ENCODE peak calls at places on chromosomes 7 and 10, in four cellular contexts. One of them, this sample, is unnamed.

GRCh38 chr10:22228167-22228938 is 10.5 kb upstream of the EBLN1 start:
- DNase-seq in uterus: no peak
- DNase-seq in effector CD4-positive, alpha-beta T cell: no peak
- DNase-seq in NCI-H226: no peak
- DNase-seq in this sample: no peak

GRCh38 chr7:7201583-7202374 is 19.4 kb downstream of the C1GALT1 start:
- DNase-seq in uterus: no peak
- DNase-seq in effector CD4-positive, alpha-beta T cell: peak; percentile 29
- DNase-seq in NCI-H226: peak; percentile 37
- DNase-seq in this sample: no peak

GRCh38 chr7:70400829-70401380 is 731.0 kb upstream of the GALNT17 start:
- DNase-seq in uterus: no peak
- DNase-seq in effector CD4-positive, alpha-beta T cell: no peak
- DNase-seq in NCI-H226: no peak
- DNase-seq in this sample: no peak

GRCh38 chr7:16838386-16838785 is 33.6 kb upstream of the AGR2 start:
- DNase-seq in uterus: no peak
- DNase-seq in effector CD4-positive, alpha-beta T cell: no peak
- DNase-seq in NCI-H226: no peak
- DNase-seq in this sample: no peak

GRCh38 chr7:128391805-128392204 is 18.0 kb downstream of the IMPDH1 start:
- DNase-seq in uterus: no peak
- DNase-seq in effector CD4-positive, alpha-beta T cell: no peak
- DNase-seq in NCI-H226: no peak
- DNase-seq in this sample: no peak

GRCh38 chr7:25857376-25858067 is 294.5 kb upstream of the NFE2L3 start:
- DNase-seq in uterus: peak; percentile 64
- DNase-seq in effector CD4-positive, alpha-beta T cell: no peak
- DNase-seq in NCI-H226: no peak
- DNase-seq in this sample: no peak

GRCh38 chr10:63711866-63712716 is 190.9 kb downstream of the REEP3 start:
- DNase-seq in uterus: peak; percentile 85
- DNase-seq in effector CD4-positive, alpha-beta T cell: no peak
- DNase-seq in NCI-H226: peak; percentile 72
- DNase-seq in this sample: peak; percentile 19

GRCh38 chr10:88008866-88009470 is 145.5 kb downstream of the PTEN start:
- DNase-seq in uterus: no peak
- DNase-seq in effector CD4-positive, alpha-beta T cell: no peak
- DNase-seq in NCI-H226: no peak
- DNase-seq in this sample: no peak

GRCh38 chr7:38428040-38428439 is 154.6 kb upstream of the TARP start:
- DNase-seq in uterus: peak; percentile 64
- DNase-seq in effector CD4-positive, alpha-beta T cell: no peak
- DNase-seq in NCI-H226: no peak
- DNase-seq in this sample: no peak

GRCh38 chr10:14742815-14743214 is 31.9 kb downstream of the FAM107B start:
- DNase-seq in uterus: no peak
- DNase-seq in effector CD4-positive, alpha-beta T cell: no peak
- DNase-seq in NCI-H226: no peak
- DNase-seq in this sample: no peak

GRCh38 chr7:26006421-26006820 is 145.6 kb upstream of the NFE2L3 start:
- DNase-seq in uterus: no peak
- DNase-seq in effector CD4-positive, alpha-beta T cell: no peak
- DNase-seq in NCI-H226: no peak
- DNase-seq in this sample: no peak

GRCh38 chr7:17963281-17963680 is 23.0 kb upstream of the SNX13 start:
- DNase-seq in uterus: no peak
- DNase-seq in effector CD4-positive, alpha-beta T cell: no peak
- DNase-seq in NCI-H226: no peak
- DNase-seq in this sample: no peak

GRCh38 chr10:57992321-57993077 is 275.2 kb downstream of the IPMK start:
- DNase-seq in uterus: no peak
- DNase-seq in effector CD4-positive, alpha-beta T cell: no peak
- DNase-seq in NCI-H226: peak; percentile 79
- DNase-seq in this sample: no peak

GRCh38 chr7:24349339-24349738 is 65.3 kb downstream of the NPY start:
- DNase-seq in uterus: no peak
- DNase-seq in effector CD4-positive, alpha-beta T cell: no peak
- DNase-seq in NCI-H226: no peak
- DNase-seq in this sample: no peak

GRCh38 chr7:98613601-98614425 is 3.3 kb upstream of the NPTX2 start:
- DNase-seq in uterus: no peak
- DNase-seq in effector CD4-positive, alpha-beta T cell: no peak
- DNase-seq in NCI-H226: no peak
- DNase-seq in this sample: no peak

GRCh38 chr7:155298288-155298833 is 683 bp downstream of the INSIG1 start:
- DNase-seq in uterus: no peak
- DNase-seq in effector CD4-positive, alpha-beta T cell: no peak
- DNase-seq in NCI-H226: no peak
- DNase-seq in this sample: no peak

GRCh38 chr10:1070939-1071338 is 14.8 kb downstream of the WDR37 start:
- DNase-seq in uterus: no peak
- DNase-seq in effector CD4-positive, alpha-beta T cell: no peak
- DNase-seq in NCI-H226: peak; percentile 79
- DNase-seq in this sample: no peak

GRCh38 chr7:120486164-120486563 is 213.2 kb downstream of the KCND2 start:
- DNase-seq in uterus: no peak
- DNase-seq in effector CD4-positive, alpha-beta T cell: no peak
- DNase-seq in NCI-H226: no peak
- DNase-seq in this sample: no peak

GRCh38 chr7:2063562-2064360 is 169.0 kb downstream of the MAD1L1 start:
- DNase-seq in uterus: peak; percentile 32
- DNase-seq in effector CD4-positive, alpha-beta T cell: no peak
- DNase-seq in NCI-H226: no peak
- DNase-seq in this sample: no peak

GRCh38 chr10:63465293-63466167 is at the start of gene JMJD1C:
- DNase-seq in uterus: peak; percentile 83
- DNase-seq in effector CD4-positive, alpha-beta T cell: peak; percentile 43
- DNase-seq in NCI-H226: peak; percentile 70
- DNase-seq in this sample: no peak

GRCh38 chr10:103574116-103575061 is 80.9 kb downstream of the NEURL1 start:
- DNase-seq in uterus: peak; percentile 56
- DNase-seq in effector CD4-positive, alpha-beta T cell: no peak
- DNase-seq in NCI-H226: no peak
- DNase-seq in this sample: no peak

GRCh38 chr10:117540640-117541404 is 1.7 kb upstream of the EMX2 start:
- DNase-seq in uterus: no peak
- DNase-seq in effector CD4-positive, alpha-beta T cell: no peak
- DNase-seq in NCI-H226: no peak
- DNase-seq in this sample: no peak

GRCh38 chr10:5589071-5589962 is 64.6 kb downstream of the CALML3 start:
- DNase-seq in uterus: no peak
- DNase-seq in effector CD4-positive, alpha-beta T cell: no peak
- DNase-seq in NCI-H226: no peak
- DNase-seq in this sample: no peak